ENCODE peak calls at places on chromosomes 16 and 17, in six cellular contexts. One of them, this sample, is unnamed.

GRCh38 chr16:25194285-25194878 is 22.4 kb upstream of the AQP8 start:
- DNase-seq in NCI-H1092: no peak
- DNase-seq in AG08395: no peak
- DNase-seq in stimulated activated CD4-positive, alpha-beta T cell treated with anti-CD3 and anti-CD28 coated beads, Interleukin-4, amount 100 ng/mL, for 24 hours: no peak
- DNase-seq in adrenal gland: no peak
- DNase-seq in activated naive CD4-positive, alpha-beta T cell treated with anti-CD3 and anti-CD28 coated beads for 36 hours: no peak
- DNase-seq in this sample: no peak

GRCh38 chr17:40417258-40417608 is 463 bp downstream of the TOP2A start:
- DNase-seq in AG08395: no peak
- DNase-seq in NCI-H1092: no peak
- DNase-seq in stimulated activated CD4-positive, alpha-beta T cell treated with anti-CD3 and anti-CD28 coated beads, Interleukin-4, amount 100 ng/mL, for 24 hours: no peak
- DNase-seq in adrenal gland: no peak
- DNase-seq in activated naive CD4-positive, alpha-beta T cell treated with anti-CD3 and anti-CD28 coated beads for 36 hours: no peak
- DNase-seq in this sample: no peak

GRCh38 chr17:48571024-48571818 is 6.9 kb downstream of the HOXB4 start:
- DNase-seq in stimulated activated CD4-positive, alpha-beta T cell treated with anti-CD3 and anti-CD28 coated beads, Interleukin-4, amount 100 ng/mL, for 24 hours: no peak
- DNase-seq in AG08395: no peak
- DNase-seq in adrenal gland: no peak
- DNase-seq in activated naive CD4-positive, alpha-beta T cell treated with anti-CD3 and anti-CD28 coated beads for 36 hours: no peak
- DNase-seq in NCI-H1092: no peak
- DNase-seq in this sample: no peak

GRCh38 chr17:48679385-48680096 is 42.8 kb downstream of the PRAC1 start:
- DNase-seq in NCI-H1092: no peak
- DNase-seq in stimulated activated CD4-positive, alpha-beta T cell treated with anti-CD3 and anti-CD28 coated beads, Interleukin-4, amount 100 ng/mL, for 24 hours: no peak
- DNase-seq in adrenal gland: no peak
- DNase-seq in activated naive CD4-positive, alpha-beta T cell treated with anti-CD3 and anti-CD28 coated beads for 36 hours: no peak
- DNase-seq in AG08395: no peak
- DNase-seq in this sample: no peak

GRCh38 chr16:64196444-64196843 is 925.4 kb downstream of the CDH11 start:
- DNase-seq in activated naive CD4-positive, alpha-beta T cell treated with anti-CD3 and anti-CD28 coated beads for 36 hours: no peak
- DNase-seq in adrenal gland: no peak
- DNase-seq in AG08395: no peak
- DNase-seq in NCI-H1092: no peak
- DNase-seq in stimulated activated CD4-positive, alpha-beta T cell treated with anti-CD3 and anti-CD28 coated beads, Interleukin-4, amount 100 ng/mL, for 24 hours: no peak
- DNase-seq in this sample: no peak

GRCh38 chr16:7716924-7717323 is 384.3 kb downstream of the RBFOX1 start:
- DNase-seq in stimulated activated CD4-positive, alpha-beta T cell treated with anti-CD3 and anti-CD28 coated beads, Interleukin-4, amount 100 ng/mL, for 24 hours: no peak
- DNase-seq in AG08395: no peak
- DNase-seq in activated naive CD4-positive, alpha-beta T cell treated with anti-CD3 and anti-CD28 coated beads for 36 hours: no peak
- DNase-seq in NCI-H1092: no peak
- DNase-seq in adrenal gland: no peak
- DNase-seq in this sample: no peak

GRCh38 chr16:75364286-75364791 is 69.0 kb downstream of the CFDP1 start:
- DNase-seq in activated naive CD4-positive, alpha-beta T cell treated with anti-CD3 and anti-CD28 coated beads for 36 hours: no peak
- DNase-seq in NCI-H1092: no peak
- DNase-seq in adrenal gland: no peak
- DNase-seq in stimulated activated CD4-positive, alpha-beta T cell treated with anti-CD3 and anti-CD28 coated beads, Interleukin-4, amount 100 ng/mL, for 24 hours: no peak
- DNase-seq in AG08395: no peak
- DNase-seq in this sample: no peak

GRCh38 chr16:13193721-13194120 is 292.3 kb downstream of the SHISA9 start:
- DNase-seq in NCI-H1092: no peak
- DNase-seq in AG08395: no peak
- DNase-seq in activated naive CD4-positive, alpha-beta T cell treated with anti-CD3 and anti-CD28 coated beads for 36 hours: no peak
- DNase-seq in stimulated activated CD4-positive, alpha-beta T cell treated with anti-CD3 and anti-CD28 coated beads, Interleukin-4, amount 100 ng/mL, for 24 hours: no peak
- DNase-seq in adrenal gland: no peak
- DNase-seq in this sample: no peak

GRCh38 chr16:19177111-19177747 is 9.2 kb downstream of the SYT17 start:
- DNase-seq in NCI-H1092: peak; percentile 36
- DNase-seq in adrenal gland: no peak
- DNase-seq in activated naive CD4-positive, alpha-beta T cell treated with anti-CD3 and anti-CD28 coated beads for 36 hours: no peak
- DNase-seq in stimulated activated CD4-positive, alpha-beta T cell treated with anti-CD3 and anti-CD28 coated beads, Interleukin-4, amount 100 ng/mL, for 24 hours: no peak
- DNase-seq in AG08395: no peak
- DNase-seq in this sample: no peak

GRCh38 chr17:80593171-80593570 is 48.5 kb downstream of the RPTOR start:
- DNase-seq in stimulated activated CD4-positive, alpha-beta T cell treated with anti-CD3 and anti-CD28 coated beads, Interleukin-4, amount 100 ng/mL, for 24 hours: no peak
- DNase-seq in AG08395: no peak
- DNase-seq in NCI-H1092: no peak
- DNase-seq in activated naive CD4-positive, alpha-beta T cell treated with anti-CD3 and anti-CD28 coated beads for 36 hours: no peak
- DNase-seq in adrenal gland: no peak
- DNase-seq in this sample: no peak

GRCh38 chr16:53689636-53690035 is 14.0 kb downstream of the RPGRIP1L start:
- DNase-seq in activated naive CD4-positive, alpha-beta T cell treated with anti-CD3 and anti-CD28 coated beads for 36 hours: no peak
- DNase-seq in stimulated activated CD4-positive, alpha-beta T cell treated with anti-CD3 and anti-CD28 coated beads, Interleukin-4, amount 100 ng/mL, for 24 hours: no peak
- DNase-seq in adrenal gland: no peak
- DNase-seq in NCI-H1092: no peak
- DNase-seq in AG08395: no peak
- DNase-seq in this sample: no peak

GRCh38 chr17:77404812-77405581 is 264.2 kb downstream of the SEC14L1 start:
- DNase-seq in activated naive CD4-positive, alpha-beta T cell treated with anti-CD3 and anti-CD28 coated beads for 36 hours: peak; percentile 95
- DNase-seq in adrenal gland: peak; percentile 83
- DNase-seq in NCI-H1092: no peak
- DNase-seq in stimulated activated CD4-positive, alpha-beta T cell treated with anti-CD3 and anti-CD28 coated beads, Interleukin-4, amount 100 ng/mL, for 24 hours: peak; percentile 88
- DNase-seq in AG08395: peak; percentile 90
- DNase-seq in this sample: peak; percentile 77

GRCh38 chr16:56090076-56090475 is 101.2 kb upstream of the GNAO1 start:
- DNase-seq in AG08395: no peak
- DNase-seq in NCI-H1092: no peak
- DNase-seq in stimulated activated CD4-positive, alpha-beta T cell treated with anti-CD3 and anti-CD28 coated beads, Interleukin-4, amount 100 ng/mL, for 24 hours: no peak
- DNase-seq in adrenal gland: no peak
- DNase-seq in activated naive CD4-positive, alpha-beta T cell treated with anti-CD3 and anti-CD28 coated beads for 36 hours: no peak
- DNase-seq in this sample: no peak

GRCh38 chr16:15533386-15533785 is 99.0 kb downstream of the BMERB1 start:
- DNase-seq in activated naive CD4-positive, alpha-beta T cell treated with anti-CD3 and anti-CD28 coated beads for 36 hours: no peak
- DNase-seq in NCI-H1092: no peak
- DNase-seq in adrenal gland: no peak
- DNase-seq in AG08395: no peak
- DNase-seq in stimulated activated CD4-positive, alpha-beta T cell treated with anti-CD3 and anti-CD28 coated beads, Interleukin-4, amount 100 ng/mL, for 24 hours: no peak
- DNase-seq in this sample: no peak

GRCh38 chr17:76153640-76154039 is 12.6 kb upstream of the FOXJ1 start:
- DNase-seq in activated naive CD4-positive, alpha-beta T cell treated with anti-CD3 and anti-CD28 coated beads for 36 hours: no peak
- DNase-seq in AG08395: peak; percentile 24
- DNase-seq in stimulated activated CD4-positive, alpha-beta T cell treated with anti-CD3 and anti-CD28 coated beads, Interleukin-4, amount 100 ng/mL, for 24 hours: no peak
- DNase-seq in adrenal gland: no peak
- DNase-seq in NCI-H1092: no peak
- DNase-seq in this sample: no peak

GRCh38 chr16:81774348-81774747 is 4.7 kb upstream of the PLCG2 start:
- DNase-seq in AG08395: no peak
- DNase-seq in activated naive CD4-positive, alpha-beta T cell treated with anti-CD3 and anti-CD28 coated beads for 36 hours: no peak
- DNase-seq in adrenal gland: no peak
- DNase-seq in stimulated activated CD4-positive, alpha-beta T cell treated with anti-CD3 and anti-CD28 coated beads, Interleukin-4, amount 100 ng/mL, for 24 hours: no peak
- DNase-seq in NCI-H1092: no peak
- DNase-seq in this sample: peak; percentile 43

GRCh38 chr16:50323335-50324011 is 45.3 kb downstream of the BRD7 start:
- DNase-seq in activated naive CD4-positive, alpha-beta T cell treated with anti-CD3 and anti-CD28 coated beads for 36 hours: no peak
- DNase-seq in stimulated activated CD4-positive, alpha-beta T cell treated with anti-CD3 and anti-CD28 coated beads, Interleukin-4, amount 100 ng/mL, for 24 hours: no peak
- DNase-seq in AG08395: peak; percentile 37
- DNase-seq in adrenal gland: peak; percentile 79
- DNase-seq in NCI-H1092: no peak
- DNase-seq in this sample: no peak

GRCh38 chr16:84520778-84521770 is 16.6 kb upstream of the MEAK7 start:
- DNase-seq in adrenal gland: no peak
- DNase-seq in stimulated activated CD4-positive, alpha-beta T cell treated with anti-CD3 and anti-CD28 coated beads, Interleukin-4, amount 100 ng/mL, for 24 hours: no peak
- DNase-seq in AG08395: no peak
- DNase-seq in NCI-H1092: peak; percentile 88
- DNase-seq in activated naive CD4-positive, alpha-beta T cell treated with anti-CD3 and anti-CD28 coated beads for 36 hours: peak; percentile 35
- DNase-seq in this sample: no peak

GRCh38 chr16:28304214-28304613 is 11.9 kb downstream of the SBK1 start:
- DNase-seq in AG08395: peak; percentile 33
- DNase-seq in stimulated activated CD4-positive, alpha-beta T cell treated with anti-CD3 and anti-CD28 coated beads, Interleukin-4, amount 100 ng/mL, for 24 hours: no peak
- DNase-seq in NCI-H1092: no peak
- DNase-seq in adrenal gland: no peak
- DNase-seq in activated naive CD4-positive, alpha-beta T cell treated with anti-CD3 and anti-CD28 coated beads for 36 hours: peak; percentile 48
- DNase-seq in this sample: no peak

GRCh38 chr17:82371333-82372062 is at the start of gene UTS2R:
- DNase-seq in adrenal gland: no peak
- DNase-seq in stimulated activated CD4-positive, alpha-beta T cell treated with anti-CD3 and anti-CD28 coated beads, Interleukin-4, amount 100 ng/mL, for 24 hours: no peak
- DNase-seq in AG08395: no peak
- DNase-seq in activated naive CD4-positive, alpha-beta T cell treated with anti-CD3 and anti-CD28 coated beads for 36 hours: no peak
- DNase-seq in NCI-H1092: no peak
- DNase-seq in this sample: no peak

GRCh38 chr16:3032624-3033023 is 4.1 kb downstream of the BICDL2 start:
- DNase-seq in NCI-H1092: no peak
- DNase-seq in adrenal gland: no peak
- DNase-seq in stimulated activated CD4-positive, alpha-beta T cell treated with anti-CD3 and anti-CD28 coated beads, Interleukin-4, amount 100 ng/mL, for 24 hours: no peak
- DNase-seq in AG08395: no peak
- DNase-seq in activated naive CD4-positive, alpha-beta T cell treated with anti-CD3 and anti-CD28 coated beads for 36 hours: no peak
- DNase-seq in this sample: no peak

GRCh38 chr16:67945392-67945933 is 1.5 kb upstream of the LCAT start:
- DNase-seq in stimulated activated CD4-positive, alpha-beta T cell treated with anti-CD3 and anti-CD28 coated beads, Interleukin-4, amount 100 ng/mL, for 24 hours: no peak
- DNase-seq in AG08395: no peak
- DNase-seq in adrenal gland: no peak
- DNase-seq in activated naive CD4-positive, alpha-beta T cell treated with anti-CD3 and anti-CD28 coated beads for 36 hours: no peak
- DNase-seq in NCI-H1092: no peak
- DNase-seq in this sample: no peak

GRCh38 chr17:31489295-31490018 is 98.0 kb downstream of the RAB11FIP4 start:
- DNase-seq in adrenal gland: no peak
- DNase-seq in stimulated activated CD4-positive, alpha-beta T cell treated with anti-CD3 and anti-CD28 coated beads, Interleukin-4, amount 100 ng/mL, for 24 hours: no peak
- DNase-seq in NCI-H1092: no peak
- DNase-seq in activated naive CD4-positive, alpha-beta T cell treated with anti-CD3 and anti-CD28 coated beads for 36 hours: peak; percentile 53
- DNase-seq in AG08395: no peak
- DNase-seq in this sample: no peak

GRCh38 chr16:51175081-51175480 is 24.0 kb upstream of the SALL1 start:
- DNase-seq in activated naive CD4-positive, alpha-beta T cell treated with anti-CD3 and anti-CD28 coated beads for 36 hours: no peak
- DNase-seq in adrenal gland: no peak
- DNase-seq in AG08395: peak; percentile 47
- DNase-seq in stimulated activated CD4-positive, alpha-beta T cell treated with anti-CD3 and anti-CD28 coated beads, Interleukin-4, amount 100 ng/mL, for 24 hours: no peak
- DNase-seq in NCI-H1092: no peak
- DNase-seq in this sample: no peak

GRCh38 chr16:51825740-51826139 is 674.7 kb upstream of the SALL1 start:
- DNase-seq in activated naive CD4-positive, alpha-beta T cell treated with anti-CD3 and anti-CD28 coated beads for 36 hours: no peak
- DNase-seq in stimulated activated CD4-positive, alpha-beta T cell treated with anti-CD3 and anti-CD28 coated beads, Interleukin-4, amount 100 ng/mL, for 24 hours: no peak
- DNase-seq in adrenal gland: no peak
- DNase-seq in AG08395: no peak
- DNase-seq in NCI-H1092: no peak
- DNase-seq in this sample: no peak

GRCh38 chr16:23072084-23072599 is 77.1 kb downstream of the USP31 start:
- DNase-seq in NCI-H1092: no peak
- DNase-seq in AG08395: peak; percentile 20
- DNase-seq in adrenal gland: peak; percentile 94
- DNase-seq in stimulated activated CD4-positive, alpha-beta T cell treated with anti-CD3 and anti-CD28 coated beads, Interleukin-4, amount 100 ng/mL, for 24 hours: no peak
- DNase-seq in activated naive CD4-positive, alpha-beta T cell treated with anti-CD3 and anti-CD28 coated beads for 36 hours: no peak
- DNase-seq in this sample: no peak

This sample was measured in stimulated activated naive B cell treated with anti-CD40 and anti-IgM and Interleukin-4, amounts not matched to agents 10 μg/mL and 1 μg/mL and 100 μg/mL, for 72 hours.